ENCODE peak calls at places on chromosome 2, in nine cellular contexts. F, I, T, E, N, S, M, Z and O are unnamed samples.

GRCh38 chr2:207202645-207203044 is 36.9 kb upstream of the KLF7 start:
- DNase-seq in F (no peak), I (no peak), T (peak), E (no peak), N (no peak), S (no peak), M (peak), Z (peak), O (peak)

GRCh38 chr2:74881626-74882298 is 47.8 kb downstream of the HK2 start:
- DNase-seq in F (no peak), I (no peak), T (no peak), E (no peak), N (no peak), S (no peak), M (no peak), Z (no peak), O (no peak)

GRCh38 chr2:210376618-210377175 is 61.7 kb upstream of the MYL1 start:
- DNase-seq in F (no peak), I (no peak), T (no peak), E (no peak), N (no peak), S (no peak), M (no peak), Z (no peak), O (no peak)

GRCh38 chr2:121356058-121356640 is 71.1 kb upstream of the TFCP2L1 start:
- DNase-seq in F (peak), I (peak), T (peak), E (no peak), N (peak), S (no peak), M (peak), Z (peak), O (peak)

GRCh38 chr2:240460781-240461431 is 25.4 kb downstream of the GPC1 start:
- DNase-seq in F (no peak), I (no peak), T (no peak), E (no peak), N (no peak), S (no peak), M (no peak), Z (no peak), O (no peak)

GRCh38 chr2:105042189-105042588 is 4.3 kb downstream of the MRPS9 start:
- DNase-seq in F (no peak), I (no peak), T (no peak), E (no peak), N (no peak), S (no peak), M (no peak), Z (no peak), O (no peak)

GRCh38 chr2:128277961-128278681 is 40.5 kb downstream of the HS6ST1 start:
- DNase-seq in F (no peak), I (no peak), T (no peak), E (no peak), N (no peak), S (peak), M (no peak), Z (no peak), O (no peak)

GRCh38 chr2:118914721-118915453 is 27.1 kb upstream of the MARCO start:
- DNase-seq in F (no peak), I (no peak), T (no peak), E (no peak), N (no peak), S (no peak), M (no peak), Z (no peak), O (no peak)

GRCh38 chr2:241849616-241850543 is 8.8 kb downstream of the PDCD1 start:
- DNase-seq in F (no peak), I (no peak), T (no peak), E (no peak), N (no peak), S (no peak), M (no peak), Z (peak), O (no peak)

GRCh38 chr2:223273995-223274394 is 222.0 kb downstream of the KCNE4 start:
- DNase-seq in F (no peak), I (no peak), T (no peak), E (no peak), N (no peak), S (no peak), M (no peak), Z (no peak), O (no peak)

GRCh38 chr2:240884221-240884620 is 11.7 kb downstream of the MAB21L4 start:
- DNase-seq in F (no peak), I (no peak), T (no peak), E (no peak), N (no peak), S (no peak), M (no peak), Z (no peak), O (no peak)

GRCh38 chr2:234198976-234199375 is 148.5 kb downstream of the SPP2 start:
- DNase-seq in F (no peak), I (no peak), T (peak), E (no peak), N (no peak), S (no peak), M (no peak), Z (no peak), O (no peak)

GRCh38 chr2:131656816-131657633 is 129.3 kb downstream of the CCDC74A start:
- DNase-seq in F (no peak), I (no peak), T (no peak), E (no peak), N (no peak), S (no peak), M (no peak), Z (no peak), O (no peak)